ENCODE peak calls at places on chromosome 14, in eight cellular contexts. K is amniotic stem cell; G is germinal center; C is cerebellar cortex; W is non-pigmented ciliary epithelial cell; O is activated CD4-positive, alpha-beta T cell treated with anti-CD3 and anti-CD28 coated beads for 48 hours; E is iPS DF 6.9; L is T-helper 17 cell. Q is an unnamed sample.

GRCh38 chr14:34582117-34582680 is 42.7 kb upstream of the EAPP start:
- DNase-seq in W (no peak), K (no peak), O (no peak), G (no peak), C (no peak), E (no peak), L (no peak), Q (no peak)

GRCh38 chr14:99755629-99756603 is 37.3 kb upstream of the EML1 start:
- DNase-seq in E (no peak), L (no peak), W (peak; percentile 67), G (no peak), C (no peak), O (no peak), K (peak; percentile 78), Q (peak; percentile 19)

GRCh38 chr14:24179961-24180726 is 8.3 kb downstream of the REC8 start:
- DNase-seq in K (peak; percentile 12), W (peak; percentile 60), G (no peak), L (no peak), E (no peak), C (peak; percentile 44), O (no peak), Q (no peak)

GRCh38 chr14:26104686-26105085 is 493.1 kb downstream of the NOVA1 start:
- DNase-seq in C (no peak), W (no peak), O (no peak), E (no peak), K (no peak), L (no peak), G (no peak), Q (no peak)

GRCh38 chr14:62179367-62180018 is 417.3 kb downstream of the SNAPC1 start:
- DNase-seq in C (peak; percentile 58), O (peak; percentile 50), K (peak; percentile 79), E (peak; percentile 52), W (peak; percentile 63), G (peak; percentile 11), L (no peak), Q (peak; percentile 23)

GRCh38 chr14:69231486-69231885 is 28.5 kb upstream of the GALNT16 start:
- DNase-seq in W (no peak), E (no peak), L (no peak), O (no peak), C (no peak), G (no peak), K (no peak), Q (no peak)

GRCh38 chr14:51498411-51499227 is 153.1 kb upstream of the FRMD6 start:
- DNase-seq in K (no peak), W (no peak), E (no peak), L (no peak), O (no peak), G (no peak), C (peak; percentile 27), Q (no peak)

GRCh38 chr14:47626151-47627035 is 49.0 kb downstream of the MDGA2 start:
- DNase-seq in W (no peak), K (no peak), G (no peak), O (no peak), E (no peak), C (no peak), L (no peak), Q (no peak)

GRCh38 chr14:65866906-65867305 is 454.4 kb downstream of the FUT8 start:
- DNase-seq in E (no peak), O (no peak), G (no peak), C (no peak), K (no peak), W (no peak), L (no peak), Q (no peak)

GRCh38 chr14:31207287-31207745 is 277 bp downstream of the HECTD1 start:
- DNase-seq in G (no peak), W (no peak), C (peak; percentile 74), L (no peak), O (no peak), E (no peak), K (peak; percentile 69), Q (no peak)

GRCh38 chr14:69432364-69432763 is 33.9 kb downstream of the SLC39A9 start:
- DNase-seq in C (no peak), E (no peak), W (no peak), L (no peak), G (no peak), O (no peak), K (no peak), Q (no peak)

GRCh38 chr14:100430571-100430970 is 107.4 kb downstream of the SLC25A47 start:
- DNase-seq in G (no peak), K (no peak), W (no peak), L (no peak), C (no peak), O (no peak), E (no peak), Q (no peak)

GRCh38 chr14:34355584-34356266 is 106.3 kb downstream of the SPTSSA start:
- DNase-seq in O (no peak), K (peak; percentile 25), C (peak; percentile 85), W (peak; percentile 64), L (no peak), G (no peak), E (no peak), Q (no peak)

GRCh38 chr14:68792022-68792829 is 641 bp downstream of the ZFP36L1 start:
- DNase-seq in E (no peak), C (no peak), G (no peak), O (no peak), K (no peak), W (no peak), L (no peak), Q (no peak)

GRCh38 chr14:56797569-56798446 is 12.5 kb downstream of the OTX2 start:
- DNase-seq in K (no peak), W (no peak), L (no peak), E (no peak), C (no peak), O (no peak), G (no peak), Q (peak; percentile 31)

GRCh38 chr14:96125536-96125935 is 79.1 kb upstream of the BDKRB2 start:
- DNase-seq in L (no peak), W (no peak), O (no peak), G (no peak), C (peak; percentile 74), E (no peak), K (no peak), Q (no peak)

GRCh38 chr14:105169776-105170655 is 1.4 kb upstream of the JAG2 start:
- DNase-seq in C (no peak), L (no peak), W (no peak), O (no peak), G (no peak), E (no peak), K (no peak), Q (no peak)

GRCh38 chr14:86665975-86666374 is 1136.0 kb downstream of the FLRT2 start:
- DNase-seq in L (no peak), O (no peak), G (no peak), K (no peak), E (no peak), C (no peak), W (no peak), Q (no peak)

GRCh38 chr14:20873370-20874177 is 17.6 kb upstream of the RNASE3 start:
- DNase-seq in K (no peak), L (peak; percentile 51), E (peak; percentile 77), W (no peak), G (peak; percentile 47), C (peak; percentile 59), O (peak; percentile 92), Q (peak; percentile 49)

GRCh38 chr14:99522457-99522891 is 41.3 kb downstream of the CCNK start:
- DNase-seq in O (no peak), L (no peak), K (peak; percentile 22), W (no peak), C (no peak), G (no peak), E (no peak), Q (no peak)

GRCh38 chr14:101379842-101380241 is 181.5 kb upstream of the DIO3 start:
- DNase-seq in E (no peak), O (no peak), K (no peak), C (no peak), W (no peak), L (no peak), G (no peak), Q (no peak)

Q was measured in GM13977.